ENCODE peak calls at places on chromosome 1, in eight cellular contexts. V, Q, A, B, F, W, Z and M are unnamed samples.

GRCh38 chr1:57616906-57617305 is 193.0 kb upstream of the DAB1 start:
- DNase-seq in Z (peak), F (no peak), A (no peak), V (no peak), W (no peak), Q (no peak), B (no peak), M (no peak)

GRCh38 chr1:172929006-172929405 is 121.7 kb downstream of the TNFSF18 start:
- DNase-seq in A (no peak), V (no peak), Q (no peak), F (no peak), W (no peak), Z (no peak), B (no peak), M (no peak)

GRCh38 chr1:84847253-84848247 is 45.5 kb downstream of the LPAR3 start:
- DNase-seq in V (no peak), B (peak), Q (peak), W (peak), Z (peak), F (peak), A (no peak), M (peak)

GRCh38 chr1:33060579-33061083 is 20.3 kb upstream of the AZIN2 start:
- DNase-seq in V (no peak), B (no peak), F (no peak), A (no peak), Z (peak), W (peak), Q (peak), M (peak)

GRCh38 chr1:87953109-87953508 is 624.4 kb downstream of the LMO4 start:
- DNase-seq in A (no peak), W (no peak), B (no peak), V (no peak), Z (no peak), F (no peak), Q (no peak), M (no peak)

GRCh38 chr1:247419326-247419725 is 3.4 kb downstream of the NLRP3 start:
- DNase-seq in W (no peak), F (no peak), A (no peak), Q (no peak), V (no peak), B (no peak), Z (no peak), M (no peak)

GRCh38 chr1:30758785-30759380 is 1.3 kb upstream of the LAPTM5 start:
- DNase-seq in B (peak), F (no peak), V (peak), Z (no peak), W (no peak), A (no peak), Q (no peak), M (no peak)

GRCh38 chr1:52426391-52426790 is 22.0 kb downstream of the PRPF38A start:
- DNase-seq in F (no peak), B (no peak), V (no peak), A (no peak), Q (no peak), W (no peak), Z (no peak), M (no peak)

GRCh38 chr1:173137116-173137515 is 70.0 kb downstream of the TNFSF4 start:
- DNase-seq in W (no peak), Z (no peak), A (no peak), F (no peak), B (no peak), V (no peak), Q (no peak), M (no peak)